ENCODE peak calls at places on chromosomes 2 and 18, in six cellular contexts. Z, M, F, N, C and A are unnamed samples.

GRCh38 chr2:188975497-188976102 is 1.4 kb downstream of the COL3A1 start:
- DNase-seq in C (no peak), M (no peak), Z (no peak), F (peak), N (no peak), A (no peak)

GRCh38 chr2:41853427-41854191 is 194.2 kb upstream of the PKDCC start:
- DNase-seq in N (peak), M (peak), F (peak), C (peak), Z (no peak), A (peak)

GRCh38 chr2:127917916-127918315 is 32.2 kb upstream of the AMMECR1L start:
- DNase-seq in Z (no peak), F (no peak), M (no peak), N (no peak), C (no peak), A (no peak)

GRCh38 chr2:95525294-95526035 is 40.9 kb upstream of the TRIM43B start:
- DNase-seq in M (no peak), F (no peak), N (no peak), C (peak), Z (no peak), A (peak)

GRCh38 chr2:187210726-187211125 is 237.3 kb downstream of the CALCRL start:
- DNase-seq in F (no peak), C (no peak), N (no peak), M (no peak), Z (no peak), A (no peak)

GRCh38 chr18:76757343-76757742 is 65.0 kb upstream of the ZNF236 start:
- DNase-seq in F (no peak), Z (no peak), N (no peak), M (no peak), C (no peak), A (no peak)

GRCh38 chr2:869894-870293 is 80.8 kb upstream of the SNTG2 start:
- DNase-seq in N (no peak), M (no peak), Z (no peak), C (no peak), F (no peak), A (no peak)

GRCh38 chr2:149904352-149904751 is 316.8 kb upstream of the MMADHC start:
- DNase-seq in C (no peak), N (no peak), Z (no peak), F (no peak), M (no peak), A (no peak)

GRCh38 chr18:59717291-59717690 is 20.1 kb upstream of the CCBE1 start:
- DNase-seq in N (no peak), M (no peak), C (no peak), F (no peak), Z (no peak), A (no peak)

GRCh38 chr2:2012505-2012904 is 268.2 kb upstream of the PXDN start:
- DNase-seq in C (no peak), F (peak), M (no peak), Z (no peak), N (no peak), A (no peak)

GRCh38 chr2:241506793-241507429 is 1.5 kb downstream of the STK25 start:
- DNase-seq in M (no peak), N (no peak), Z (no peak), C (no peak), F (no peak), A (no peak)